ENCODE peak calls at places on chromosomes 7 and 10, in four cellular contexts. K is non-pigmented ciliary epithelial cell, Z is HTR-8/SVneo, E is left colon. H is an unnamed sample.

GRCh38 chr10:97328646-97329453 is 5.7 kb downstream of the FRAT2 start:
- DNase-seq in E (no peak), Z (no peak), K (no peak), H (no peak)

GRCh38 chr10:71225291-71226058 is 13.1 kb downstream of the UNC5B start:
- DNase-seq in Z (no peak), E (peak), K (no peak), H (no peak)

GRCh38 chr7:105210721-105211205 is 178.0 kb downstream of the SRPK2 start:
- DNase-seq in E (no peak), K (no peak), Z (no peak), H (no peak)

GRCh38 chr10:44978570-44979280 is at the start of gene DEPP1:
- DNase-seq in E (peak), Z (peak), K (no peak), H (peak)

GRCh38 chr10:124677291-124677690 is 66.9 kb downstream of the FAM53B start:
- DNase-seq in Z (no peak), E (no peak), K (no peak), H (no peak)

GRCh38 chr10:11895108-11895466 is 71.9 kb downstream of the PROSER2 start:
- DNase-seq in E (no peak), K (no peak), Z (no peak), H (no peak)

GRCh38 chr10:77578583-77579227 is 58.9 kb downstream of the KCNMA1 start:
- DNase-seq in E (no peak), Z (no peak), K (no peak), H (peak)

GRCh38 chr10:93451244-93451947 is 30.7 kb downstream of the MYOF start:
- DNase-seq in Z (no peak), E (no peak), K (no peak), H (no peak)

GRCh38 chr10:26939290-26939956 is 78.7 kb upstream of the ABI1 start:
- DNase-seq in K (no peak), Z (no peak), E (no peak), H (no peak)

GRCh38 chr7:143126146-143126545 is 5.7 kb upstream of the PIP start:
- DNase-seq in K (peak), E (no peak), Z (no peak), H (no peak)

GRCh38 chr7:158052381-158053095 is 535.1 kb downstream of the PTPRN2 start:
- DNase-seq in Z (no peak), E (no peak), K (no peak), H (no peak)

GRCh38 chr7:46571996-46572395 is 650.9 kb upstream of the IGFBP3 start:
- DNase-seq in Z (no peak), E (no peak), K (no peak), H (no peak)

GRCh38 chr7:28533731-28534531 is 121.6 kb downstream of the CREB5 start:
- DNase-seq in Z (no peak), E (no peak), K (no peak), H (no peak)

GRCh38 chr10:64426745-64427144 is 905.5 kb downstream of the REEP3 start:
- DNase-seq in Z (no peak), E (no peak), K (no peak), H (no peak)

GRCh38 chr10:89249066-89249465 is 2.5 kb downstream of the LIPA start:
- DNase-seq in E (no peak), K (no peak), Z (no peak), H (no peak)

GRCh38 chr10:26323219-26323618 is 106.6 kb downstream of the GAD2 start:
- DNase-seq in K (no peak), E (no peak), Z (no peak), H (no peak)

GRCh38 chr7:108452707-108453106 is 3.5 kb downstream of the NRCAM start:
- DNase-seq in K (no peak), E (no peak), Z (no peak), H (peak)

GRCh38 chr10:119006451-119007210 is 22.9 kb upstream of the NANOS1 start:
- DNase-seq in Z (peak), K (peak), E (peak), H (peak)

GRCh38 chr7:80721880-80722595 is 83.6 kb downstream of the CD36 start:
- DNase-seq in E (no peak), Z (peak), K (no peak), H (peak)

GRCh38 chr10:17984563-17984962 is 32.8 kb downstream of the SLC39A12 start:
- DNase-seq in Z (no peak), K (no peak), E (no peak), H (no peak)

GRCh38 chr7:43439631-43440401 is 143.1 kb upstream of the STK17A start:
- DNase-seq in E (peak), K (no peak), Z (peak), H (peak)

GRCh38 chr7:45072131-45073030 is 16.4 kb downstream of the NACAD start:
- DNase-seq in Z (no peak), K (no peak), E (no peak), H (no peak)

H was measured in RWPE1.